ENCODE peak calls at places on chromosome 20, in six cellular contexts. N, D, Y, O, G and E are unnamed samples.

GRCh38 chr20:15834857-15835256 is 738.4 kb downstream of the KIF16B start:
- DNase-seq in N (no peak), D (peak), Y (no peak), O (no peak), G (no peak), E (no peak)

GRCh38 chr20:62809530-62810428 is 5.1 kb downstream of the OGFR start:
- DNase-seq in N (no peak), D (no peak), Y (no peak), O (no peak), G (no peak), E (no peak)

GRCh38 chr20:17197041-17197440 is 29.8 kb upstream of the PCSK2 start:
- DNase-seq in N (no peak), D (no peak), Y (no peak), O (no peak), G (no peak), E (no peak)

GRCh38 chr20:62609811-62610757 is 32.2 kb upstream of the SLCO4A1 start:
- DNase-seq in N (no peak), D (no peak), Y (no peak), O (no peak), G (no peak), E (no peak)

GRCh38 chr20:32678948-32679347 is 5.2 kb upstream of the C20orf203 start:
- DNase-seq in N (no peak), D (no peak), Y (no peak), O (no peak), G (no peak), E (no peak)

GRCh38 chr20:50826121-50826520 is 31.3 kb downstream of the BCAS4 start:
- DNase-seq in N (no peak), D (no peak), Y (no peak), O (no peak), G (no peak), E (no peak)

GRCh38 chr20:63641146-63641791 is 12.0 kb downstream of the STMN3 start:
- DNase-seq in N (no peak), D (no peak), Y (peak), O (peak), G (no peak), E (no peak)

GRCh38 chr20:22289442-22289841 is 294.9 kb downstream of the FOXA2 start:
- DNase-seq in N (no peak), D (no peak), Y (no peak), O (no peak), G (no peak), E (no peak)

GRCh38 chr20:3818155-3819151 is 1.9 kb upstream of the AP5S1 start:
- DNase-seq in N (peak), D (no peak), Y (no peak), O (no peak), G (no peak), E (no peak)

GRCh38 chr20:4113546-4113945 is 98.2 kb upstream of the RNF24 start:
- DNase-seq in N (no peak), D (no peak), Y (no peak), O (no peak), G (no peak), E (no peak)

GRCh38 chr20:51497542-51498467 is 44.7 kb downstream of the NFATC2 start:
- DNase-seq in N (no peak), D (no peak), Y (no peak), O (peak), G (peak), E (no peak)

GRCh38 chr20:62832212-62832922 is 15.5 kb downstream of the COL9A3 start:
- DNase-seq in N (no peak), D (no peak), Y (no peak), O (peak), G (peak), E (no peak)

GRCh38 chr20:38369387-38369786 is 23.1 kb downstream of the LBP start:
- DNase-seq in N (no peak), D (no peak), Y (no peak), O (no peak), G (no peak), E (no peak)

GRCh38 chr20:23668477-23668951 is 20.3 kb downstream of the CST4 start:
- DNase-seq in N (peak), D (no peak), Y (no peak), O (peak), G (no peak), E (no peak)

GRCh38 chr20:17958326-17959256 is 10.0 kb downstream of the SNX5 start:
- DNase-seq in N (peak), D (no peak), Y (no peak), O (no peak), G (no peak), E (no peak)

GRCh38 chr20:62886709-62887058 is 25.1 kb upstream of the TCFL5 start:
- DNase-seq in N (no peak), D (no peak), Y (no peak), O (no peak), G (no peak), E (peak)

GRCh38 chr20:37954626-37955025 is 51.7 kb downstream of the VSTM2L start:
- DNase-seq in N (no peak), D (no peak), Y (no peak), O (peak), G (no peak), E (no peak)

GRCh38 chr20:60857708-60858107 is 394.4 kb upstream of the CDH4 start:
- DNase-seq in N (peak), D (no peak), Y (no peak), O (peak), G (no peak), E (no peak)

GRCh38 chr20:59455392-59456341 is 148.7 kb upstream of the PHACTR3 start:
- DNase-seq in N (no peak), D (no peak), Y (no peak), O (no peak), G (no peak), E (no peak)

GRCh38 chr20:37131486-37131885 is 35.7 kb upstream of the RBL1 start:
- DNase-seq in N (no peak), D (no peak), Y (no peak), O (no peak), G (no peak), E (no peak)

GRCh38 chr20:58716476-58717277 is 24.1 kb downstream of the NPEPL1 start:
- DNase-seq in N (no peak), D (no peak), Y (no peak), O (peak), G (peak), E (no peak)